ENCODE peak calls at places on chromosomes 16 and 17, in four cellular contexts. One of them, this sample, is unnamed. For H3K9me3 and H3K4me1, the result is how much of the 10 kb centered on the place peaks cover.

GRCh38 chr16:50628156-50628802 is 52.8 kb downstream of the SNX20 start:
- DNase-seq in mammary epithelial cell: no peak
- DNase-seq in HAP-1: no peak
- DNase-seq in esophagus muscularis mucosa: no peak
- DNase-seq in this sample: no peak

GRCh38 chr17:51645056-51645455 is 384.7 kb downstream of the UTP18 start:
- DNase-seq in mammary epithelial cell: no peak
- DNase-seq in HAP-1: no peak
- DNase-seq in esophagus muscularis mucosa: no peak
- DNase-seq in this sample: no peak

GRCh38 chr16:48734220-48734619 is 124.2 kb upstream of the N4BP1 start:
- DNase-seq in mammary epithelial cell: no peak
- DNase-seq in HAP-1: no peak
- DNase-seq in esophagus muscularis mucosa: no peak
- DNase-seq in this sample: no peak

GRCh38 chr16:53695070-53695469 is 8.6 kb downstream of the RPGRIP1L start:
- DNase-seq in mammary epithelial cell: peak
- DNase-seq in HAP-1: no peak
- DNase-seq in esophagus muscularis mucosa: no peak
- DNase-seq in this sample: no peak

GRCh38 chr17:11140028-11140427 is 101.0 kb upstream of the SHISA6 start:
- DNase-seq in mammary epithelial cell: no peak
- DNase-seq in HAP-1: no peak
- DNase-seq in esophagus muscularis mucosa: no peak
- DNase-seq in this sample: no peak

GRCh38 chr17:10069301-10069700 is 129.1 kb downstream of the GAS7 start:
- DNase-seq in mammary epithelial cell: no peak
- DNase-seq in HAP-1: no peak
- DNase-seq in esophagus muscularis mucosa: no peak
- DNase-seq in this sample: no peak

GRCh38 chr17:63698381-63698885 is 1.5 kb downstream of the LIMD2 start:
- DNase-seq in mammary epithelial cell: no peak
- DNase-seq in HAP-1: no peak
- DNase-seq in esophagus muscularis mucosa: no peak
- DNase-seq in this sample: no peak

GRCh38 chr16:14405611-14406537 is 224.2 kb downstream of the PARN start:
- DNase-seq in mammary epithelial cell: no peak
- DNase-seq in HAP-1: no peak
- DNase-seq in esophagus muscularis mucosa: no peak
- DNase-seq in this sample: peak

GRCh38 chr16:66856801-66857200 is 12.6 kb downstream of the CA7 start:
- DNase-seq in mammary epithelial cell: no peak
- DNase-seq in HAP-1: no peak
- DNase-seq in esophagus muscularis mucosa: no peak
- DNase-seq in this sample: no peak

GRCh38 chr16:11300560-11300892 is 19.4 kb upstream of the PRM1 start:
- DNase-seq in mammary epithelial cell: no peak
- DNase-seq in HAP-1: no peak
- DNase-seq in esophagus muscularis mucosa: no peak
- DNase-seq in this sample: no peak

GRCh38 chr16:69465083-69465721 is 40.8 kb downstream of the CYB5B start:
- DNase-seq in mammary epithelial cell: no peak
- DNase-seq in HAP-1: no peak
- DNase-seq in esophagus muscularis mucosa: no peak
- DNase-seq in this sample: no peak

GRCh38 chr16:73066321-73066926 is 18.5 kb upstream of the ZFHX3 start:
- DNase-seq in mammary epithelial cell: no peak
- DNase-seq in HAP-1: no peak
- DNase-seq in esophagus muscularis mucosa: no peak
- DNase-seq in this sample: no peak

DNA sequence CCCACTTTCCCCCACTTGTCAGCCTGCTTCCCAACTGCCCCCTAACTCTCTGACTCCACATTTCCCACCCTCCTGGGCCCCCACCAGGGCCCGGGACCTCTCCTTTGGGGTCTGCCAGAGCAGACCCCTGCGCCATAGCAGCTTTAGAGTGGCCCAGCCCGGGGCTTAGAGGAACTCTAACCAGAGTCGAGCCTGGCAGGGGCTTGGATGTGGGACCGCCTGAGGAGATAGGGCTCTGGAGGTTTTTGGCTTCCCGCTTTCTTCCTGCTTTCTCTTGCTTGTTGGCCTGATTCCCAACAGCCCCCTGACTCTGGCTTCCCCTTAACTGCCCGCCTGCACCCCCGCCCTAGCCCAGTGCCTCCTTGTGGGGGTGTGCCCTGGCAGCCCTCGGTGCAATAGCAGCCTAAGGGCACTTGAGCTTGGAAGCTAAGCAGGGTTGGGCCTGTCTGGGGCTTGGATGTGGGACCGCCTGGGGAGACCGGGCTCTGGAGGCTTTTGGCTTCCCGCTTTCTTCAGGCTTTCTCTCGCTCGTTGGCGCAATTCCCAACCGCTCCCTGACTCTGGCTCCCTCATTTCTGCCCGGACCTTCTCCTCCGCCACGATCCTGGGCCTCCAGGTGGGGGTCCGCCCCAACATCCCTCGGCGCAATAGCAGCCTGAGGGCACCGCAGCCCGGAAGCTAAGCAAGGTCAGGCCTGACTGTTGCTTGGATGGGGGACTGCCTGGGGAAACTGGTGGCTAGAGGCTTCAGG is 2292.0 kb downstream of the TP53TG3F start:
- DNase-seq in mammary epithelial cell: no peak
- DNase-seq in HAP-1: no peak
- DNase-seq in esophagus muscularis mucosa: peak
- DNase-seq in this sample: no peak
- H3K9me3 ChIP-seq in mammary epithelial cell: under half
- H3K9me3 ChIP-seq in HAP-1: under half
- H3K9me3 ChIP-seq in esophagus muscularis mucosa: under half
- H3K9me3 ChIP-seq in this sample: under half

GRCh38 chr16:27314986-27315332 is 1.2 kb downstream of the IL4R start:
- DNase-seq in mammary epithelial cell: no peak
- DNase-seq in HAP-1: no peak
- DNase-seq in esophagus muscularis mucosa: no peak
- DNase-seq in this sample: no peak
- H3K4me1 ChIP-seq in mammary epithelial cell: under half
- H3K4me1 ChIP-seq in HAP-1: under half
- H3K4me1 ChIP-seq in esophagus muscularis mucosa: half or more
- H3K4me1 ChIP-seq in this sample: under half

DNA sequence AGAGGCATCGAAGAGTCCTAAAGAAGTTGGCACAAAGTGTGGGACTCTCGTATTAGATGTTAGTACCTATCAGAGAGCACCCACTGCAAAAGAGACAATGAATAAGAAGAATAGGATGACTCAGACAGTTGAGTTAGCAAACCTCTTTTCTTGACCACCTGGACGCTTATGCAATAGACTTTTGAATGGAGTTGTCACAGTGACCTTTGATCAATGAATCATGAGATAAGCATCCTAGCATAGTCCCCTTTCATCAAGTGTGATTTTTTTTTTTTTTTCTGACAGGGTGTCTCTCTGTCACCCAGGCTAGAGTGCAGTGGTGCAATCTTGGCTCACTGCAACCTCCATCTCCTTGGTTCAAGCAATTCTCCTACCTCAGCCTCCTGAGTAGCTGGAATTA is 1417.9 kb upstream of the GOT2 start:
- DNase-seq in mammary epithelial cell: peak
- DNase-seq in HAP-1: no peak
- DNase-seq in esophagus muscularis mucosa: no peak
- DNase-seq in this sample: no peak
- H3K9me3 ChIP-seq in mammary epithelial cell: under half
- H3K9me3 ChIP-seq in HAP-1: under half
- H3K9me3 ChIP-seq in esophagus muscularis mucosa: under half
- H3K9me3 ChIP-seq in this sample: under half

GRCh38 chr17:1201132-1201702 is 21.4 kb upstream of the ABR start:
- DNase-seq in mammary epithelial cell: no peak
- DNase-seq in HAP-1: no peak
- DNase-seq in esophagus muscularis mucosa: peak
- DNase-seq in this sample: no peak

GRCh38 chr17:1196946-1197345 is 17.2 kb upstream of the ABR start:
- DNase-seq in mammary epithelial cell: no peak
- DNase-seq in HAP-1: no peak
- DNase-seq in esophagus muscularis mucosa: no peak
- DNase-seq in this sample: no peak

GRCh38 chr17:1200440-1200839 is 20.7 kb upstream of the ABR start:
- DNase-seq in mammary epithelial cell: no peak
- DNase-seq in HAP-1: no peak
- DNase-seq in esophagus muscularis mucosa: peak
- DNase-seq in this sample: no peak

GRCh38 chr17:1197781-1198490 is 18.2 kb upstream of the ABR start:
- DNase-seq in mammary epithelial cell: no peak
- DNase-seq in HAP-1: no peak
- DNase-seq in esophagus muscularis mucosa: peak
- DNase-seq in this sample: no peak

DNA sequence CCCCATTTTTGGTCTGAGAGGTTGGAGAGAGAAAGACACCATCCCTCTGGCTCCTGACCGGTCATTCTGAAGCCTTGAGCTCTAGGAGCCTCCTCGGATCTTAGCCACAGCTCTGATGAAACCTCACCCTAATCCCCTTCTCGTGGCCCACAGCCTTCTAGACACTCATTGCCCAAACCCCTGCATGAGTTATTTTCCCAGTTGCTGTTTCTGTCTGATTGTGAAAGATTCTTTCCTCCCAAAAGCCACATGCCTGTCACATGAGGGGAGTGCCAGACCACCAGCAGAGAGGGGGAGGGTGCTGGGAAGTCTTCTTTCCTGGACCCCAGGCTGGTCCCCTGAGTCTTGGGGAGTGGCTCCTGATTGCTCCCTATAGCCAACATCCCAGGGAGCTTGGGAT is 17.6 kb upstream of the ABR start:
- DNase-seq in mammary epithelial cell: no peak
- DNase-seq in HAP-1: no peak
- DNase-seq in esophagus muscularis mucosa: no peak
- DNase-seq in this sample: no peak
- H3K4me1 ChIP-seq in mammary epithelial cell: under half
- H3K4me1 ChIP-seq in HAP-1: under half
- H3K4me1 ChIP-seq in esophagus muscularis mucosa: under half
- H3K4me1 ChIP-seq in this sample: under half

DNA sequence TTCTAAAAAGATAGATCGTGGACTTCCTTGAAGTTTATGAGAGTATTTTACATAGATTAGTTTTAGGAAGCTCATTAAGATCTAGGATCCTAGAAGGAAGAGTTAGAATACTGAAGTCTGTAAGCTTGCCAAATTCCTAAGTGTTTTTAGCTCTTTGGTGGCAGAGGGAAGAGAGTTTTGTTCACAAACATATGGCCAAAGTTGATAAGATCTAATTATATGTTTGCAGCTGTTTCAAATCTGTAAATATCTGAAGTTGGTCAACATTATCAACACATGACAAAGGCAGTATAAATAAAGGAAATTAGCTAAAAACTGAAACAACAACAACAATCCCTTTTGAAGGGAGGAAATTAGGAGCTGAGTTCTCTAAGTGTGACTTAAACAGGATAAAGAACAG is 208.7 kb downstream of the KCNJ2 start:
- DNase-seq in mammary epithelial cell: no peak
- DNase-seq in HAP-1: no peak
- DNase-seq in esophagus muscularis mucosa: no peak
- DNase-seq in this sample: no peak
- H3K9me3 ChIP-seq in mammary epithelial cell: under half
- H3K9me3 ChIP-seq in HAP-1: under half
- H3K9me3 ChIP-seq in esophagus muscularis mucosa: under half
- H3K9me3 ChIP-seq in this sample: under half

DNA sequence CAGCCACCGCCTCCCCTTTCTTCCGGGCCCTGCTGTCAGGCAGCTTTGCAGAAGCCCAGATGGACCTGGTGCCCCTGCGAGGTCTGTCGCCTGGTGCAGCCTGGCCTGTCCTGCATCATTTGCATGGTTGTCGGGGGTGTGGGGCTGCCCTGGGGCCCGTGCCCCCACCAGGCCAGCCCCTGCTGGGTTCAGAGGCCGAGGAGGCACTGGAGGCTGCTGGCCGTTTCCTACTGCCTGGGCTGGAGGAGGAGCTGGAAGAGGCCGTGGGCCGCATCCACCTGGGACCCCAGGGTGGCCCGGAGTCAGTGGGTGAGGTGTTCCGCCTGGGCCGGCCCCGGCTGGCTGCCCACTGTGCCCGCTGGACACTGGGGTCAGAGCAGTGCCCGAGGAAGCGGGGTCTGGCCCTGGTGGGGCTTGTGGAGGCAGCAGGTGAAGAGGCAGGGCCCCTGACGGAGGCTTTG is 5.5 kb upstream of the TGFB1I1 start:
- DNase-seq in mammary epithelial cell: no peak
- DNase-seq in HAP-1: no peak
- DNase-seq in esophagus muscularis mucosa: no peak
- DNase-seq in this sample: no peak
- H3K4me1 ChIP-seq in mammary epithelial cell: under half
- H3K4me1 ChIP-seq in HAP-1: under half
- H3K4me1 ChIP-seq in esophagus muscularis mucosa: under half
- H3K4me1 ChIP-seq in this sample: under half

This sample was measured in iPS DF 6.9.